ENCODE peak calls at places on chromosomes 12 and 14, in four cellular contexts. U is brain pericyte, Y is EL, D is neural progenitor cell. M is an unnamed sample.

GRCh38 chr12:44446181-44446580 is 429.9 kb downstream of the NELL2 start:
- DNase-seq in U (no peak), Y (no peak), D (no peak), M (no peak)

GRCh38 chr12:27335364-27336145 is 2.9 kb downstream of the BMAL2 start:
- DNase-seq in U (no peak), Y (no peak), D (no peak), M (no peak)

GRCh38 chr14:85587152-85587697 is 57.3 kb downstream of the FLRT2 start:
- DNase-seq in U (no peak), Y (peak; percentile 84), D (no peak), M (no peak)

GRCh38 chr12:29782285-29782820 is 1.4 kb downstream of the TMTC1 start:
- DNase-seq in U (no peak), Y (peak; percentile 6), D (peak; percentile 48), M (peak; percentile 20)

GRCh38 chr12:123237646-123238329 is 4.6 kb downstream of the MTRFR start:
- DNase-seq in U (no peak), Y (peak; percentile 72), D (peak; percentile 53), M (no peak)

GRCh38 chr14:68784298-68784910 is 8.5 kb downstream of the ZFP36L1 start:
- DNase-seq in U (no peak), Y (peak; percentile 68), D (no peak), M (no peak)

GRCh38 chr12:27972721-27973120 is at the start of gene PTHLH:
- DNase-seq in U (no peak), Y (no peak), D (no peak), M (no peak)

GRCh38 chr12:57627504-57628279 is 5.3 kb downstream of the B4GALNT1 start:
- DNase-seq in U (no peak), Y (no peak), D (peak; percentile 42), M (no peak)

GRCh38 chr14:57480044-57480443 is 13.6 kb downstream of the CCDC198 start:
- DNase-seq in U (no peak), Y (no peak), D (no peak), M (no peak)

GRCh38 chr12:62632521-62632920 is 165.9 kb downstream of the MON2 start:
- DNase-seq in U (no peak), Y (peak; percentile 39), D (peak; percentile 55), M (no peak)

GRCh38 chr14:74456684-74457083 is 30.7 kb upstream of the SYNDIG1L start:
- DNase-seq in U (no peak), Y (no peak), D (no peak), M (no peak)

GRCh38 chr12:49909826-49910225 is 6.1 kb upstream of the FAIM2 start:
- DNase-seq in U (no peak), Y (peak; percentile 23), D (peak; percentile 65), M (no peak)

GRCh38 chr14:60722163-60722835 is 1.9 kb downstream of the SIX4 start:
- DNase-seq in U (no peak), Y (peak; percentile 74), D (peak; percentile 86), M (peak; percentile 11)